ENCODE peak calls at places on chromosomes 3 and 15, in eight cellular contexts. H, K, T, O, X, C, Z and E are unnamed samples.

GRCh38 chr3:86793786-86794185 is 197.2 kb downstream of the VGLL3 start:
- DNase-seq in H (no peak), K (no peak), T (peak), O (peak), X (peak), C (no peak), Z (peak), E (no peak)

GRCh38 chr3:43621406-43621973 is 321 bp downstream of the ANO10 start:
- DNase-seq in H (no peak), K (no peak), T (no peak), O (peak), X (peak), C (no peak), Z (no peak), E (no peak)

GRCh38 chr15:78047631-78048409 is 29.7 kb downstream of the TBC1D2B start:
- DNase-seq in H (no peak), K (peak), T (peak), O (peak), X (peak), C (no peak), Z (no peak), E (peak)

GRCh38 chr3:129686941-129687340 is 80.5 kb upstream of the PLXND1 start:
- DNase-seq in H (no peak), K (no peak), T (no peak), O (no peak), X (no peak), C (no peak), Z (no peak), E (no peak)

GRCh38 chr15:44186724-44187123 is 8.3 kb downstream of the FRMD5 start:
- DNase-seq in H (no peak), K (no peak), T (no peak), O (no peak), X (no peak), C (no peak), Z (no peak), E (no peak)

GRCh38 chr3:184710870-184711365 is 946 bp downstream of the MAGEF1 start:
- DNase-seq in H (no peak), K (no peak), T (no peak), O (peak), X (no peak), C (no peak), Z (no peak), E (no peak)

GRCh38 chr3:127022849-127023248 is 39.9 kb downstream of the PLXNA1 start:
- DNase-seq in H (no peak), K (no peak), T (no peak), O (no peak), X (no peak), C (no peak), Z (no peak), E (no peak)

GRCh38 chr3:72388644-72389043 is 459.6 kb downstream of the SHQ1 start:
- DNase-seq in H (no peak), K (no peak), T (no peak), O (no peak), X (no peak), C (no peak), Z (no peak), E (no peak)

GRCh38 chr3:43692085-43692484 is 1.3 kb downstream of the ABHD5 start:
- DNase-seq in H (no peak), K (no peak), T (no peak), O (no peak), X (peak), C (no peak), Z (no peak), E (no peak)

GRCh38 chr3:134473868-134474546 is 11.8 kb downstream of the ANAPC13 start:
- DNase-seq in H (no peak), K (peak), T (peak), O (peak), X (peak), C (peak), Z (peak), E (peak)

GRCh38 chr3:121202573-121202972 is 294.6 kb downstream of the STXBP5L start:
- DNase-seq in H (no peak), K (no peak), T (no peak), O (no peak), X (no peak), C (no peak), Z (no peak), E (no peak)

GRCh38 chr15:77075528-77075927 is 4.6 kb upstream of the TSPAN3 start:
- DNase-seq in H (no peak), K (no peak), T (no peak), O (no peak), X (no peak), C (peak), Z (no peak), E (no peak)

GRCh38 chr3:191330309-191330712 is at the start of gene UTS2B:
- DNase-seq in H (no peak), K (no peak), T (peak), O (peak), X (peak), C (no peak), Z (peak), E (no peak)

GRCh38 chr3:12138044-12138443 is 20.7 kb downstream of the TIMP4 start:
- DNase-seq in H (no peak), K (no peak), T (no peak), O (peak), X (peak), C (no peak), Z (no peak), E (peak)

GRCh38 chr3:111737712-111738097 is 121.4 kb upstream of the PHLDB2 start:
- DNase-seq in H (no peak), K (no peak), T (peak), O (peak), X (peak), C (no peak), Z (peak), E (no peak)

GRCh38 chr3:111539351-111540331 is 2.4 kb upstream of the CD96 start:
- DNase-seq in H (peak), K (peak), T (no peak), O (peak), X (peak), C (peak), Z (no peak), E (peak)

GRCh38 chr15:38610748-38611147 is 46.1 kb upstream of the RASGRP1 start:
- DNase-seq in H (no peak), K (no peak), T (no peak), O (no peak), X (no peak), C (no peak), Z (no peak), E (no peak)

GRCh38 chr3:166900866-166901577 is 479.1 kb downstream of the ZBBX start:
- DNase-seq in H (no peak), K (no peak), T (no peak), O (no peak), X (no peak), C (no peak), Z (no peak), E (no peak)

GRCh38 chr15:92205255-92205739 is 188.4 kb upstream of the ST8SIA2 start:
- DNase-seq in H (no peak), K (no peak), T (no peak), O (no peak), X (no peak), C (peak), Z (no peak), E (no peak)

GRCh38 chr3:43181202-43181910 is 75.5 kb upstream of the POMGNT2 start:
- DNase-seq in H (no peak), K (peak), T (no peak), O (no peak), X (no peak), C (no peak), Z (no peak), E (peak)

GRCh38 chr3:48034000-48034516 is 17.8 kb upstream of the MAP4 start:
- DNase-seq in H (no peak), K (no peak), T (no peak), O (peak), X (peak), C (no peak), Z (no peak), E (no peak)

GRCh38 chr3:53254810-53255359 is 937 bp downstream of the TKT start:
- DNase-seq in H (peak), K (peak), T (peak), O (peak), X (peak), C (no peak), Z (no peak), E (peak)

GRCh38 chr3:110126065-110126464 is 788.7 kb upstream of the DPPA4 start:
- DNase-seq in H (no peak), K (no peak), T (no peak), O (peak), X (no peak), C (no peak), Z (no peak), E (no peak)

GRCh38 chr15:69838951-69839350 is 258.8 kb downstream of the TLE3 start:
- DNase-seq in H (no peak), K (no peak), T (no peak), O (no peak), X (no peak), C (no peak), Z (no peak), E (no peak)

GRCh38 chr3:7879572-7879971 is 622.1 kb upstream of the LMCD1 start:
- DNase-seq in H (no peak), K (no peak), T (no peak), O (no peak), X (no peak), C (no peak), Z (no peak), E (no peak)

GRCh38 chr15:100602822-100603393 is 519 bp downstream of the ASB7 start:
- DNase-seq in H (peak), K (peak), T (no peak), O (peak), X (peak), C (no peak), Z (no peak), E (no peak)

DNA sequence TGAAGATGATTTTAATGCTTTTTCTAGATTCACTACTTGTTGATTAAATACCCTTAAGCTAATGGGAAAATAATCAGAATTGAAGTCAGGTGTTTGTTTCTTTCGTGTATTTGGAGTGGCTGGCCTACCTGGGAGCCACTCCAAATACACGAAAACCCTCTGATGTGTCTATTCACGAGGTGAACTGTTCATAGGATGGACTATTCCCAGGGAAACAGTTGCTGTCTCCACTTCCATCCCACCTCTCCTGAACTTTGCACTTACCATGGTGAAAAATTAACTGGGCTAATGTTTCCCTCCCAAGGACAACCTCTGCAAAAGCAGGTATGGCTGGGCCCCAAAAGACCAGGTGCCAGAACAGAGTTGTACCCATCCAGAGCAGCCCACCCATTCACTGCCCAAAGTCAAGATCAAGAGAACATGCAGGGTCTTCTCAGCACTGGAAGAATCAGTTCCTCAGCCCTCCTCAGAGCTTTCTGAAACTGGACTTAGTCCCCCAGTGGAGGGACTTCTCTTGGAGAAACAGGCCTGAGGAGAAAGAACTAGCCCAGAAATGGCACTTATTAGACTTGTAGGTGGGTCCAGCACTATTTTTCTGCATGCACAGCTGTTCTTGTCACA is 2.9 kb upstream of the SMAD3 start:
- DNase-seq in H (no peak), K (no peak), T (no peak), O (no peak), X (no peak), C (no peak), Z (no peak), E (no peak)
- H3K4me3 ChIP-seq in H (no peak), K (no peak), T (no peak), O (no peak), X (no peak), C (no peak), Z (no peak), E (no peak)

GRCh38 chr3:125120370-125121122 is 64.7 kb upstream of the HEG1 start:
- DNase-seq in H (no peak), K (no peak), T (no peak), O (peak), X (no peak), C (peak), Z (no peak), E (no peak)
- H3K4me3 ChIP-seq in H (peak), K (no peak), T (no peak), O (no peak), X (peak), C (peak), Z (no peak), E (no peak)

GRCh38 chr3:36803096-36803811 is 38.9 kb upstream of the DCLK3 start:
- DNase-seq in H (no peak), K (no peak), T (no peak), O (no peak), X (no peak), C (no peak), Z (no peak), E (no peak)
- H3K4me3 ChIP-seq in H (no peak), K (no peak), T (no peak), O (no peak), X (no peak), C (no peak), Z (no peak), E (no peak)

GRCh38 chr3:49787182-49787464 is 781 bp upstream of the IP6K1 start:
- DNase-seq in H (no peak), K (no peak), T (no peak), O (no peak), X (no peak), C (no peak), Z (no peak), E (no peak)
- H3K4me3 ChIP-seq in H (peak), K (peak), T (peak), O (peak), X (no peak), C (peak), Z (peak), E (peak)

DNA sequence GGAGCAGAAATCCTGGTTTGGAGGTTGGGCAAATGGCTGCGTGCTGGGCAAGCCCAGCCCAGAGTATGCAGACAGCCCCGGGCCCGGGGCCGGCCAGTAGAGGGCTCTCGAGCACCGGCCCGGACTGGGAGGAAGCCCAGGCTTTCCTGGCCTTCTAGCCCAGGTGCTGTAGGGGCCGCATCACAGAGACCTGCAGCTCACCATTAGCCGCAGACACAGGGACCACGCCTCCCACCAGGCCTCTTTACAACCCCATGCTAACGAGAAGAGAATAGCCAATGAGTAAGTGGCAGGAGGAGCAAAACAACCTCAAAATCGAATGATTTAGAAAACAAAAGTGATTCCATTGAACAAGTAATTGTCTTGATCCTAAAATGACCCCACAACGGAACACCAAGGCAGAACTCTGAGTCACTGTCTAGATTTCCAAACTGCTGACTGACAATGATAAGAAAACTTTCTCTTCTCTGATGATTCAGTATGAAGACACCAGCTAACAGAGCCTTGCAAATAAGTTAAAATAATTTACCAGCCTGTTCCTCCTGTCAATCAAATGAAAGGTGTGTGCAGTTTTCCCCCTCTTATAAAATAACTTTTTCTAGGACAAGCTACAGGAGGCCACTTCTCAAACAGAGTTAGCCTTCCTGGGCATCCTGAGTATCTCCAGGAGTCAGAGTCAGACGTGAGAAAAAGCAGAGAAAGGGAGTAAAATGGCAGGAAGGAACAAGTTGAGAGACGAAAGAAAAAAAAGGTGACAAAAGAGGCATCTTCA is 102.2 kb downstream of the DGKG start:
- DNase-seq in H (peak), K (peak), T (peak), O (peak), X (peak), C (no peak), Z (no peak), E (peak)
- H3K4me3 ChIP-seq in H (no peak), K (no peak), T (no peak), O (peak), X (no peak), C (no peak), Z (no peak), E (no peak)

GRCh38 chr3:152302521-152303021 is 33.8 kb downstream of the MBNL1 start:
- DNase-seq in H (no peak), K (no peak), T (peak), O (peak), X (peak), C (no peak), Z (peak), E (no peak)
- H3K4me3 ChIP-seq in H (no peak), K (no peak), T (peak), O (no peak), X (peak), C (peak), Z (no peak), E (no peak)

DNA sequence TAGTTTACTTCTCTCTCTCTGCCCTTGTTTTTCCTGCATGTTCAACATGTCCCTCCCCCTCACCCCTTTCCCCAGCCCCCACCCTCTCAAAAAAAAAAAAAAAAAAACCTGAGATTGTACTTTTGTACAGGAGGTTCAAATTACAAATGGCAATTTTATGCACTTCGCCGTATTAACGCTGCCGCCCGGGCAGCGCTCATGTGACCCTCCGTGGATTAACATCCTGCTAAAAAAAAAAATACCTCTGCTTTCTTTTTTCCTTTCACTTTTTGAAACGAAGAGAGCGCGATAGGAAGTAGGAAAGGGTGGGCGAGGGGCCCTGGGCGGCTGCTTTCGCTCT is 2.3 kb downstream of the NR2F2 start:
- DNase-seq in H (no peak), K (no peak), T (no peak), O (peak), X (peak), C (no peak), Z (no peak), E (no peak)
- H3K4me3 ChIP-seq in H (peak), K (no peak), T (peak), O (peak), X (peak), C (peak), Z (peak), E (no peak)

GRCh38 chr3:149605902-149606301 is 51.9 kb downstream of the WWTR1 start:
- DNase-seq in H (no peak), K (no peak), T (no peak), O (peak), X (peak), C (no peak), Z (no peak), E (no peak)
- H3K4me3 ChIP-seq in H (no peak), K (no peak), T (no peak), O (no peak), X (no peak), C (no peak), Z (no peak), E (no peak)

GRCh38 chr3:37453393-37454391 is 279.3 kb upstream of the LRRFIP2 start:
- DNase-seq in H (peak), K (no peak), T (peak), O (peak), X (no peak), C (peak), Z (no peak), E (no peak)
- H3K4me3 ChIP-seq in H (peak), K (no peak), T (peak), O (no peak), X (no peak), C (peak), Z (no peak), E (no peak)

DNA sequence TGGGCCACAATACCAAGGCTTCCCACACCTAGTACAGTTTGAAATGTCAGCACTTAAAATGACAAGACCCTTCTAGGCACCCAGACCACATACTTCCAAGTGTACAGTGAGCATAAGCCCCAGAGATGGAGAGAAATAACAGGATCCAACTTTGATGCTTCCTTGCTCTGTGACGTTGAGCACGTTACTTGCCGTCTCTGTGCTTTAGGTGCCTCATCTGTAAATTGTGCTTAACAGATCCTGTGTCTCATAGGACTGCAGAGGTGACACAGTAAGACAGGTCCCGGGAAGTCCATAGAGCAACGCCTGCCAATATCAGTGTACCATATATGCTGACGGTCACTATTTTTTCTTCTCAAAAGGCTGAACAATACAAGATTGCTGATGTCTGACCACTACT is 59.1 kb downstream of the LRIG1 start:
- DNase-seq in H (no peak), K (no peak), T (no peak), O (no peak), X (no peak), C (no peak), Z (no peak), E (no peak)
- H3K4me3 ChIP-seq in H (no peak), K (no peak), T (no peak), O (no peak), X (no peak), C (no peak), Z (no peak), E (no peak)